ENCODE peak calls at places on chromosome 10, in six cellular contexts. One of them, this sample, is unnamed.

GRCh38 chr10:88743999-88744398 is 15.8 kb upstream of the LIPN start:
- DNase-seq in GM04504: no peak
- DNase-seq in midbrain: no peak
- DNase-seq in astrocyte: no peak
- DNase-seq in colonic mucosa: peak; percentile 28
- DNase-seq in GM10248: no peak
- DNase-seq in this sample: no peak

GRCh38 chr10:79188154-79188763 is 119.5 kb downstream of the ZMIZ1 start:
- DNase-seq in GM04504: no peak
- DNase-seq in midbrain: no peak
- DNase-seq in astrocyte: no peak
- DNase-seq in colonic mucosa: peak; percentile 74
- DNase-seq in GM10248: no peak
- DNase-seq in this sample: no peak

GRCh38 chr10:110413049-110413783 is 84.5 kb upstream of the DUSP5 start:
- DNase-seq in GM04504: no peak
- DNase-seq in midbrain: no peak
- DNase-seq in astrocyte: no peak
- DNase-seq in colonic mucosa: no peak
- DNase-seq in GM10248: no peak
- DNase-seq in this sample: no peak

GRCh38 chr10:132624847-132625839 is 87.6 kb downstream of the INPP5A start:
- DNase-seq in GM04504: no peak
- DNase-seq in midbrain: no peak
- DNase-seq in astrocyte: no peak
- DNase-seq in colonic mucosa: no peak
- DNase-seq in GM10248: no peak
- DNase-seq in this sample: no peak

GRCh38 chr10:13348216-13349017 is at the start of gene SEPHS1:
- DNase-seq in GM04504: no peak
- DNase-seq in midbrain: peak; percentile 77
- DNase-seq in astrocyte: peak; percentile 52
- DNase-seq in colonic mucosa: peak; percentile 82
- DNase-seq in GM10248: peak; percentile 87
- DNase-seq in this sample: peak; percentile 50

GRCh38 chr10:61937631-61938284 is 36.3 kb downstream of the ARID5B start:
- DNase-seq in GM04504: peak; percentile 28
- DNase-seq in midbrain: peak; percentile 12
- DNase-seq in astrocyte: peak; percentile 61
- DNase-seq in colonic mucosa: no peak
- DNase-seq in GM10248: no peak
- DNase-seq in this sample: no peak

GRCh38 chr10:126461289-126461688 is 73.0 kb upstream of the ADAM12 start:
- DNase-seq in GM04504: no peak
- DNase-seq in midbrain: no peak
- DNase-seq in astrocyte: no peak
- DNase-seq in colonic mucosa: no peak
- DNase-seq in GM10248: no peak
- DNase-seq in this sample: no peak

GRCh38 chr10:119724630-119725549 is 960 bp upstream of the INPP5F start:
- DNase-seq in GM04504: no peak
- DNase-seq in midbrain: no peak
- DNase-seq in astrocyte: peak; percentile 33
- DNase-seq in colonic mucosa: no peak
- DNase-seq in GM10248: peak; percentile 40
- DNase-seq in this sample: no peak

GRCh38 chr10:101047961-101048892 is 13.6 kb upstream of the KAZALD1 start:
- DNase-seq in GM04504: no peak
- DNase-seq in midbrain: no peak
- DNase-seq in astrocyte: no peak
- DNase-seq in colonic mucosa: peak; percentile 30
- DNase-seq in GM10248: no peak
- DNase-seq in this sample: no peak

GRCh38 chr10:70492786-70493659 is 14.5 kb downstream of the PALD1 start:
- DNase-seq in GM04504: no peak
- DNase-seq in midbrain: no peak
- DNase-seq in astrocyte: peak; percentile 74
- DNase-seq in colonic mucosa: no peak
- DNase-seq in GM10248: no peak
- DNase-seq in this sample: no peak

GRCh38 chr10:24419067-24419466 is 210.1 kb downstream of the KIAA1217 start:
- DNase-seq in GM04504: no peak
- DNase-seq in midbrain: no peak
- DNase-seq in astrocyte: no peak
- DNase-seq in colonic mucosa: no peak
- DNase-seq in GM10248: no peak
- DNase-seq in this sample: no peak

GRCh38 chr10:6197274-6197673 is 5.5 kb upstream of the PFKFB3 start:
- DNase-seq in GM04504: no peak
- DNase-seq in midbrain: no peak
- DNase-seq in astrocyte: no peak
- DNase-seq in colonic mucosa: no peak
- DNase-seq in GM10248: no peak
- DNase-seq in this sample: no peak

GRCh38 chr10:54368984-54369383 is 432.0 kb downstream of the PCDH15 start:
- DNase-seq in GM04504: no peak
- DNase-seq in midbrain: no peak
- DNase-seq in astrocyte: no peak
- DNase-seq in colonic mucosa: no peak
- DNase-seq in GM10248: no peak
- DNase-seq in this sample: no peak

GRCh38 chr10:119045561-119045960 is 16.0 kb downstream of the NANOS1 start:
- DNase-seq in GM04504: no peak
- DNase-seq in midbrain: no peak
- DNase-seq in astrocyte: no peak
- DNase-seq in colonic mucosa: no peak
- DNase-seq in GM10248: no peak
- DNase-seq in this sample: no peak

GRCh38 chr10:24723386-24723787 is 300 bp downstream of the ARHGAP21 start:
- DNase-seq in GM04504: no peak
- DNase-seq in midbrain: no peak
- DNase-seq in astrocyte: no peak
- DNase-seq in colonic mucosa: peak; percentile 33
- DNase-seq in GM10248: peak; percentile 49
- DNase-seq in this sample: no peak

GRCh38 chr10:4151466-4151865 is 366.5 kb upstream of the KLF6 start:
- DNase-seq in GM04504: no peak
- DNase-seq in midbrain: no peak
- DNase-seq in astrocyte: no peak
- DNase-seq in colonic mucosa: no peak
- DNase-seq in GM10248: no peak
- DNase-seq in this sample: no peak

GRCh38 chr10:64118736-64119135 is 597.5 kb downstream of the REEP3 start:
- DNase-seq in GM04504: no peak
- DNase-seq in midbrain: no peak
- DNase-seq in astrocyte: no peak
- DNase-seq in colonic mucosa: peak; percentile 21
- DNase-seq in GM10248: no peak
- DNase-seq in this sample: no peak